ENCODE peak calls at places on chromosomes 2 and 18, in ten cellular contexts. One of them, this sample, is unnamed.

GRCh38 chr2:99984781-99985525 is 157.4 kb downstream of the AFF3 start:
- DNase-seq in stomach: no peak
- DNase-seq in GM12865: no peak
- DNase-seq in left cardiac atrium: no peak
- DNase-seq in activated effector memory CD4-positive, alpha-beta T cell treated with anti-CD3 and anti-CD28 coated beads, Interleukin-2, amount 50 U/mL, for 16 hours: no peak
- DNase-seq in stimulated activated CD8-positive, alpha-beta memory T cell treated with anti-CD3 and anti-CD28 coated beads, Interleukin-4, amount 100 ng/mL, for 24 hours: no peak
- DNase-seq in HTR-8/SVneo: no peak
- DNase-seq in cardiac fibroblast: peak
- DNase-seq in NCI-H1436: no peak
- DNase-seq in NCI-H2081: peak
- DNase-seq in this sample: no peak

GRCh38 chr2:217356795-217357194 is 496.9 kb upstream of the TNP1 start:
- DNase-seq in HTR-8/SVneo: no peak
- DNase-seq in activated effector memory CD4-positive, alpha-beta T cell treated with anti-CD3 and anti-CD28 coated beads, Interleukin-2, amount 50 U/mL, for 16 hours: no peak
- DNase-seq in cardiac fibroblast: peak
- DNase-seq in stomach: no peak
- DNase-seq in NCI-H1436: no peak
- DNase-seq in NCI-H2081: no peak
- DNase-seq in stimulated activated CD8-positive, alpha-beta memory T cell treated with anti-CD3 and anti-CD28 coated beads, Interleukin-4, amount 100 ng/mL, for 24 hours: no peak
- DNase-seq in left cardiac atrium: peak
- DNase-seq in GM12865: no peak
- DNase-seq in this sample: peak

GRCh38 chr18:56890632-56891031 is 239.5 kb downstream of the WDR7 start:
- DNase-seq in HTR-8/SVneo: peak
- DNase-seq in activated effector memory CD4-positive, alpha-beta T cell treated with anti-CD3 and anti-CD28 coated beads, Interleukin-2, amount 50 U/mL, for 16 hours: no peak
- DNase-seq in GM12865: no peak
- DNase-seq in left cardiac atrium: no peak
- DNase-seq in NCI-H1436: no peak
- DNase-seq in NCI-H2081: no peak
- DNase-seq in cardiac fibroblast: peak
- DNase-seq in stimulated activated CD8-positive, alpha-beta memory T cell treated with anti-CD3 and anti-CD28 coated beads, Interleukin-4, amount 100 ng/mL, for 24 hours: no peak
- DNase-seq in stomach: no peak
- DNase-seq in this sample: no peak

GRCh38 chr18:48730010-48730409 is 191.2 kb downstream of the CTIF start:
- DNase-seq in stimulated activated CD8-positive, alpha-beta memory T cell treated with anti-CD3 and anti-CD28 coated beads, Interleukin-4, amount 100 ng/mL, for 24 hours: no peak
- DNase-seq in HTR-8/SVneo: no peak
- DNase-seq in cardiac fibroblast: no peak
- DNase-seq in left cardiac atrium: peak
- DNase-seq in activated effector memory CD4-positive, alpha-beta T cell treated with anti-CD3 and anti-CD28 coated beads, Interleukin-2, amount 50 U/mL, for 16 hours: no peak
- DNase-seq in NCI-H1436: no peak
- DNase-seq in GM12865: no peak
- DNase-seq in stomach: no peak
- DNase-seq in NCI-H2081: no peak
- DNase-seq in this sample: no peak

GRCh38 chr2:96423866-96424265 is 81.3 kb downstream of the NEURL3 start:
- DNase-seq in cardiac fibroblast: peak
- DNase-seq in left cardiac atrium: no peak
- DNase-seq in NCI-H2081: no peak
- DNase-seq in stomach: no peak
- DNase-seq in HTR-8/SVneo: peak
- DNase-seq in NCI-H1436: no peak
- DNase-seq in activated effector memory CD4-positive, alpha-beta T cell treated with anti-CD3 and anti-CD28 coated beads, Interleukin-2, amount 50 U/mL, for 16 hours: no peak
- DNase-seq in stimulated activated CD8-positive, alpha-beta memory T cell treated with anti-CD3 and anti-CD28 coated beads, Interleukin-4, amount 100 ng/mL, for 24 hours: no peak
- DNase-seq in GM12865: no peak
- DNase-seq in this sample: no peak

GRCh38 chr18:34913837-34914755 is 127.1 kb upstream of the MAPRE2 start:
- DNase-seq in GM12865: no peak
- DNase-seq in left cardiac atrium: no peak
- DNase-seq in cardiac fibroblast: peak
- DNase-seq in NCI-H2081: no peak
- DNase-seq in stimulated activated CD8-positive, alpha-beta memory T cell treated with anti-CD3 and anti-CD28 coated beads, Interleukin-4, amount 100 ng/mL, for 24 hours: no peak
- DNase-seq in stomach: no peak
- DNase-seq in activated effector memory CD4-positive, alpha-beta T cell treated with anti-CD3 and anti-CD28 coated beads, Interleukin-2, amount 50 U/mL, for 16 hours: no peak
- DNase-seq in NCI-H1436: no peak
- DNase-seq in HTR-8/SVneo: peak
- DNase-seq in this sample: no peak

GRCh38 chr2:19673213-19673791 is 228.5 kb downstream of the TTC32 start:
- DNase-seq in cardiac fibroblast: peak
- DNase-seq in stomach: no peak
- DNase-seq in stimulated activated CD8-positive, alpha-beta memory T cell treated with anti-CD3 and anti-CD28 coated beads, Interleukin-4, amount 100 ng/mL, for 24 hours: no peak
- DNase-seq in NCI-H2081: no peak
- DNase-seq in left cardiac atrium: peak
- DNase-seq in NCI-H1436: no peak
- DNase-seq in HTR-8/SVneo: no peak
- DNase-seq in GM12865: no peak
- DNase-seq in activated effector memory CD4-positive, alpha-beta T cell treated with anti-CD3 and anti-CD28 coated beads, Interleukin-2, amount 50 U/mL, for 16 hours: no peak
- DNase-seq in this sample: no peak

GRCh38 chr18:60070631-60071030 is 170.8 kb downstream of the PMAIP1 start:
- DNase-seq in cardiac fibroblast: no peak
- DNase-seq in stimulated activated CD8-positive, alpha-beta memory T cell treated with anti-CD3 and anti-CD28 coated beads, Interleukin-4, amount 100 ng/mL, for 24 hours: no peak
- DNase-seq in stomach: no peak
- DNase-seq in NCI-H1436: no peak
- DNase-seq in GM12865: peak
- DNase-seq in left cardiac atrium: no peak
- DNase-seq in HTR-8/SVneo: no peak
- DNase-seq in NCI-H2081: no peak
- DNase-seq in activated effector memory CD4-positive, alpha-beta T cell treated with anti-CD3 and anti-CD28 coated beads, Interleukin-2, amount 50 U/mL, for 16 hours: no peak
- DNase-seq in this sample: no peak

GRCh38 chr2:133718688-133719201 is 150.5 kb upstream of the NCKAP5 start:
- DNase-seq in NCI-H1436: no peak
- DNase-seq in GM12865: no peak
- DNase-seq in left cardiac atrium: peak
- DNase-seq in cardiac fibroblast: peak
- DNase-seq in activated effector memory CD4-positive, alpha-beta T cell treated with anti-CD3 and anti-CD28 coated beads, Interleukin-2, amount 50 U/mL, for 16 hours: no peak
- DNase-seq in HTR-8/SVneo: no peak
- DNase-seq in stimulated activated CD8-positive, alpha-beta memory T cell treated with anti-CD3 and anti-CD28 coated beads, Interleukin-4, amount 100 ng/mL, for 24 hours: no peak
- DNase-seq in NCI-H2081: no peak
- DNase-seq in stomach: no peak
- DNase-seq in this sample: no peak

GRCh38 chr2:19776941-19777514 is 124.8 kb downstream of the TTC32 start:
- DNase-seq in cardiac fibroblast: no peak
- DNase-seq in stomach: no peak
- DNase-seq in activated effector memory CD4-positive, alpha-beta T cell treated with anti-CD3 and anti-CD28 coated beads, Interleukin-2, amount 50 U/mL, for 16 hours: no peak
- DNase-seq in NCI-H2081: no peak
- DNase-seq in HTR-8/SVneo: no peak
- DNase-seq in stimulated activated CD8-positive, alpha-beta memory T cell treated with anti-CD3 and anti-CD28 coated beads, Interleukin-4, amount 100 ng/mL, for 24 hours: no peak
- DNase-seq in NCI-H1436: no peak
- DNase-seq in left cardiac atrium: no peak
- DNase-seq in GM12865: no peak
- DNase-seq in this sample: no peak

GRCh38 chr2:63738019-63738418 is 103.7 kb upstream of the UGP2 start:
- DNase-seq in stimulated activated CD8-positive, alpha-beta memory T cell treated with anti-CD3 and anti-CD28 coated beads, Interleukin-4, amount 100 ng/mL, for 24 hours: no peak
- DNase-seq in stomach: no peak
- DNase-seq in NCI-H1436: no peak
- DNase-seq in activated effector memory CD4-positive, alpha-beta T cell treated with anti-CD3 and anti-CD28 coated beads, Interleukin-2, amount 50 U/mL, for 16 hours: no peak
- DNase-seq in NCI-H2081: no peak
- DNase-seq in GM12865: no peak
- DNase-seq in HTR-8/SVneo: no peak
- DNase-seq in left cardiac atrium: no peak
- DNase-seq in cardiac fibroblast: no peak
- DNase-seq in this sample: no peak

GRCh38 chr18:58044370-58045264 is 591 bp downstream of the NEDD4L start:
- DNase-seq in stimulated activated CD8-positive, alpha-beta memory T cell treated with anti-CD3 and anti-CD28 coated beads, Interleukin-4, amount 100 ng/mL, for 24 hours: peak
- DNase-seq in cardiac fibroblast: peak
- DNase-seq in GM12865: peak
- DNase-seq in left cardiac atrium: peak
- DNase-seq in NCI-H1436: peak
- DNase-seq in activated effector memory CD4-positive, alpha-beta T cell treated with anti-CD3 and anti-CD28 coated beads, Interleukin-2, amount 50 U/mL, for 16 hours: peak
- DNase-seq in NCI-H2081: peak
- DNase-seq in HTR-8/SVneo: peak
- DNase-seq in stomach: peak
- DNase-seq in this sample: peak

GRCh38 chr18:46174317-46175039 is 70.3 kb downstream of the HAUS1 start:
- DNase-seq in activated effector memory CD4-positive, alpha-beta T cell treated with anti-CD3 and anti-CD28 coated beads, Interleukin-2, amount 50 U/mL, for 16 hours: peak
- DNase-seq in stomach: peak
- DNase-seq in left cardiac atrium: peak
- DNase-seq in GM12865: peak
- DNase-seq in NCI-H1436: no peak
- DNase-seq in NCI-H2081: peak
- DNase-seq in cardiac fibroblast: peak
- DNase-seq in HTR-8/SVneo: no peak
- DNase-seq in stimulated activated CD8-positive, alpha-beta memory T cell treated with anti-CD3 and anti-CD28 coated beads, Interleukin-4, amount 100 ng/mL, for 24 hours: peak
- DNase-seq in this sample: peak

GRCh38 chr2:227406177-227407031 is 18.7 kb upstream of the SCYGR1 start:
- DNase-seq in cardiac fibroblast: peak
- DNase-seq in activated effector memory CD4-positive, alpha-beta T cell treated with anti-CD3 and anti-CD28 coated beads, Interleukin-2, amount 50 U/mL, for 16 hours: no peak
- DNase-seq in NCI-H2081: peak
- DNase-seq in left cardiac atrium: peak
- DNase-seq in stomach: peak
- DNase-seq in stimulated activated CD8-positive, alpha-beta memory T cell treated with anti-CD3 and anti-CD28 coated beads, Interleukin-4, amount 100 ng/mL, for 24 hours: no peak
- DNase-seq in NCI-H1436: peak
- DNase-seq in HTR-8/SVneo: peak
- DNase-seq in GM12865: peak
- DNase-seq in this sample: peak

GRCh38 chr2:8461341-8461740 is 220.5 kb upstream of the ID2 start:
- DNase-seq in GM12865: no peak
- DNase-seq in stimulated activated CD8-positive, alpha-beta memory T cell treated with anti-CD3 and anti-CD28 coated beads, Interleukin-4, amount 100 ng/mL, for 24 hours: no peak
- DNase-seq in cardiac fibroblast: no peak
- DNase-seq in left cardiac atrium: no peak
- DNase-seq in NCI-H1436: no peak
- DNase-seq in HTR-8/SVneo: no peak
- DNase-seq in stomach: peak
- DNase-seq in NCI-H2081: no peak
- DNase-seq in activated effector memory CD4-positive, alpha-beta T cell treated with anti-CD3 and anti-CD28 coated beads, Interleukin-2, amount 50 U/mL, for 16 hours: no peak
- DNase-seq in this sample: peak

GRCh38 chr2:27123302-27124150 is at the start of gene ABHD1:
- DNase-seq in cardiac fibroblast: peak
- DNase-seq in stomach: peak
- DNase-seq in NCI-H1436: no peak
- DNase-seq in left cardiac atrium: peak
- DNase-seq in HTR-8/SVneo: peak
- DNase-seq in activated effector memory CD4-positive, alpha-beta T cell treated with anti-CD3 and anti-CD28 coated beads, Interleukin-2, amount 50 U/mL, for 16 hours: peak
- DNase-seq in NCI-H2081: peak
- DNase-seq in GM12865: peak
- DNase-seq in stimulated activated CD8-positive, alpha-beta memory T cell treated with anti-CD3 and anti-CD28 coated beads, Interleukin-4, amount 100 ng/mL, for 24 hours: peak
- DNase-seq in this sample: peak

GRCh38 chr2:156009293-156009692 is 323.2 kb downstream of the NR4A2 start:
- DNase-seq in GM12865: no peak
- DNase-seq in cardiac fibroblast: no peak
- DNase-seq in HTR-8/SVneo: no peak
- DNase-seq in stomach: no peak
- DNase-seq in stimulated activated CD8-positive, alpha-beta memory T cell treated with anti-CD3 and anti-CD28 coated beads, Interleukin-4, amount 100 ng/mL, for 24 hours: no peak
- DNase-seq in NCI-H2081: no peak
- DNase-seq in activated effector memory CD4-positive, alpha-beta T cell treated with anti-CD3 and anti-CD28 coated beads, Interleukin-2, amount 50 U/mL, for 16 hours: no peak
- DNase-seq in left cardiac atrium: no peak
- DNase-seq in NCI-H1436: no peak
- DNase-seq in this sample: no peak

GRCh38 chr18:48777026-48777736 is 173.6 kb downstream of the SMAD7 start:
- DNase-seq in HTR-8/SVneo: peak
- DNase-seq in GM12865: peak
- DNase-seq in NCI-H2081: peak
- DNase-seq in activated effector memory CD4-positive, alpha-beta T cell treated with anti-CD3 and anti-CD28 coated beads, Interleukin-2, amount 50 U/mL, for 16 hours: peak
- DNase-seq in stimulated activated CD8-positive, alpha-beta memory T cell treated with anti-CD3 and anti-CD28 coated beads, Interleukin-4, amount 100 ng/mL, for 24 hours: peak
- DNase-seq in left cardiac atrium: peak
- DNase-seq in NCI-H1436: peak
- DNase-seq in stomach: peak
- DNase-seq in cardiac fibroblast: peak
- DNase-seq in this sample: peak

GRCh38 chr2:220346919-220347318 is 719.5 kb downstream of the SLC4A3 start:
- DNase-seq in GM12865: no peak
- DNase-seq in NCI-H1436: no peak
- DNase-seq in NCI-H2081: no peak
- DNase-seq in left cardiac atrium: no peak
- DNase-seq in stomach: no peak
- DNase-seq in activated effector memory CD4-positive, alpha-beta T cell treated with anti-CD3 and anti-CD28 coated beads, Interleukin-2, amount 50 U/mL, for 16 hours: no peak
- DNase-seq in cardiac fibroblast: no peak
- DNase-seq in HTR-8/SVneo: no peak
- DNase-seq in stimulated activated CD8-positive, alpha-beta memory T cell treated with anti-CD3 and anti-CD28 coated beads, Interleukin-4, amount 100 ng/mL, for 24 hours: no peak
- DNase-seq in this sample: no peak

GRCh38 chr2:157052685-157053224 is 204.8 kb upstream of the GALNT5 start:
- DNase-seq in HTR-8/SVneo: peak
- DNase-seq in GM12865: no peak
- DNase-seq in activated effector memory CD4-positive, alpha-beta T cell treated with anti-CD3 and anti-CD28 coated beads, Interleukin-2, amount 50 U/mL, for 16 hours: no peak
- DNase-seq in cardiac fibroblast: peak
- DNase-seq in stimulated activated CD8-positive, alpha-beta memory T cell treated with anti-CD3 and anti-CD28 coated beads, Interleukin-4, amount 100 ng/mL, for 24 hours: no peak
- DNase-seq in left cardiac atrium: no peak
- DNase-seq in NCI-H2081: no peak
- DNase-seq in NCI-H1436: no peak
- DNase-seq in stomach: no peak
- DNase-seq in this sample: no peak

GRCh38 chr18:12515550-12515949 is 107.8 kb downstream of the PRELID3A start:
- DNase-seq in stomach: no peak
- DNase-seq in HTR-8/SVneo: no peak
- DNase-seq in NCI-H2081: no peak
- DNase-seq in GM12865: no peak
- DNase-seq in stimulated activated CD8-positive, alpha-beta memory T cell treated with anti-CD3 and anti-CD28 coated beads, Interleukin-4, amount 100 ng/mL, for 24 hours: no peak
- DNase-seq in activated effector memory CD4-positive, alpha-beta T cell treated with anti-CD3 and anti-CD28 coated beads, Interleukin-2, amount 50 U/mL, for 16 hours: no peak
- DNase-seq in cardiac fibroblast: peak
- DNase-seq in left cardiac atrium: no peak
- DNase-seq in NCI-H1436: no peak
- DNase-seq in this sample: no peak

GRCh38 chr2:7133521-7133920 is 216.3 kb downstream of the RNF144A start:
- DNase-seq in GM12865: peak
- DNase-seq in NCI-H1436: no peak
- DNase-seq in left cardiac atrium: no peak
- DNase-seq in activated effector memory CD4-positive, alpha-beta T cell treated with anti-CD3 and anti-CD28 coated beads, Interleukin-2, amount 50 U/mL, for 16 hours: no peak
- DNase-seq in cardiac fibroblast: no peak
- DNase-seq in NCI-H2081: no peak
- DNase-seq in HTR-8/SVneo: no peak
- DNase-seq in stimulated activated CD8-positive, alpha-beta memory T cell treated with anti-CD3 and anti-CD28 coated beads, Interleukin-4, amount 100 ng/mL, for 24 hours: no peak
- DNase-seq in stomach: no peak
- DNase-seq in this sample: no peak

This sample was measured in sciatic nerve.